ENCODE peak calls at places on chromosomes 16 and 17, in four cellular contexts. J is A549, K is foreskin keratinocyte, X is heart right ventricle. U is an unnamed sample.

GRCh38 chr17:17498606-17499301 is 2.6 kb upstream of the RASD1 start:
- DNase-seq in J (no peak), K (no peak), X (no peak), U (no peak)

GRCh38 chr16:86783626-86784266 is 205.4 kb downstream of the FOXL1 start:
- DNase-seq in J (no peak), K (peak; percentile 43), X (no peak), U (no peak)

GRCh38 chr16:78437352-78437968 is 338.0 kb downstream of the WWOX start:
- DNase-seq in J (peak; percentile 38), K (no peak), X (no peak), U (peak; percentile 2)

GRCh38 chr17:73064084-73064938 is 28.2 kb downstream of the SLC39A11 start:
- DNase-seq in J (no peak), K (no peak), X (no peak), U (no peak)

GRCh38 chr17:70913086-70913485 is 743.8 kb downstream of the KCNJ2 start:
- DNase-seq in J (no peak), K (no peak), X (no peak), U (no peak)

GRCh38 chr16:68070811-68071546 is 14.2 kb upstream of the NFATC3 start:
- DNase-seq in J (no peak), K (no peak), X (no peak), U (no peak)

GRCh38 chr16:48681520-48681919 is 71.5 kb upstream of the N4BP1 start:
- DNase-seq in J (no peak), K (no peak), X (no peak), U (no peak)

GRCh38 chr17:66946251-66946650 is 18.3 kb upstream of the CACNG4 start:
- DNase-seq in J (no peak), K (no peak), X (no peak), U (no peak)

GRCh38 chr16:75550211-75550662 is 5.8 kb downstream of the TMEM231 start:
- DNase-seq in J (peak; percentile 49), K (no peak), X (no peak), U (peak; percentile 52)

GRCh38 chr17:36652716-36653115 is 51.3 kb downstream of the MRM1 start:
- DNase-seq in J (no peak), K (no peak), X (no peak), U (no peak)

GRCh38 chr16:67917852-67918236 is 13.8 kb downstream of the CTRL start:
- DNase-seq in J (peak; percentile 88), K (peak; percentile 72), X (no peak), U (no peak)

GRCh38 chr16:68055395-68055794 is 29.8 kb upstream of the NFATC3 start:
- DNase-seq in J (no peak), K (no peak), X (no peak), U (no peak)

GRCh38 chr17:351436-351713 is 1.2 kb downstream of the RPH3AL start:
- DNase-seq in J (no peak), K (peak; percentile 66), X (no peak), U (no peak)

GRCh38 chr16:1773703-1774455 is 945 bp upstream of the MRPS34 start:
- DNase-seq in J (no peak), K (no peak), X (no peak), U (no peak)

GRCh38 chr17:83128306-83129240 is 49.2 kb downstream of the METRNL start:
- DNase-seq in J (no peak), K (no peak), X (no peak), U (no peak)

GRCh38 chr16:50303041-50303604 is 36.8 kb downstream of the ADCY7 start:
- DNase-seq in J (no peak), K (no peak), X (no peak), U (no peak)

GRCh38 chr16:75112281-75113045 is 4.1 kb downstream of the LDHD start:
- DNase-seq in J (no peak), K (no peak), X (no peak), U (no peak)

GRCh38 chr16:29848420-29849297 is 14.4 kb downstream of the CDIPT start:
- DNase-seq in J (peak; percentile 81), K (no peak), X (peak; percentile 86), U (peak; percentile 63)

GRCh38 chr17:40550608-40551007 is 14.7 kb downstream of the CCR7 start:
- DNase-seq in J (no peak), K (no peak), X (peak; percentile 69), U (no peak)

GRCh38 chr17:21200590-21201301 is 13.2 kb downstream of the TMEM11 start:
- DNase-seq in J (no peak), K (no peak), X (no peak), U (no peak)

GRCh38 chr16:8571061-8571596 is 19.2 kb downstream of the TMEM114 start:
- DNase-seq in J (no peak), K (no peak), X (no peak), U (no peak)

GRCh38 chr16:88064889-88065746 is 113.9 kb downstream of the BANP start:
- DNase-seq in J (no peak), K (no peak), X (no peak), U (no peak)

GRCh38 chr17:4968166-4968915 is 724 bp upstream of the SPAG7 start:
- DNase-seq in J (peak; percentile 38), K (no peak), X (no peak), U (no peak)

GRCh38 chr16:66890796-66891195 is 10.5 kb downstream of the PDP2 start:
- DNase-seq in J (no peak), K (no peak), X (no peak), U (no peak)

GRCh38 chr17:29764217-29764616 is 141.5 kb upstream of the CORO6 start:
- DNase-seq in J (no peak), K (no peak), X (no peak), U (no peak)

GRCh38 chr16:12971216-12971615 is 69.8 kb downstream of the SHISA9 start:
- DNase-seq in J (peak; percentile 15), K (peak; percentile 57), X (no peak), U (no peak)

GRCh38 chr17:512926-513325 is 160.3 kb upstream of the RPH3AL start:
- DNase-seq in J (no peak), K (no peak), X (no peak), U (peak; percentile 31)

GRCh38 chr17:64420143-64420670 is 28.7 kb upstream of the MILR1 start:
- DNase-seq in J (peak; percentile 85), K (no peak), X (no peak), U (peak; percentile 76)

GRCh38 chr17:58083491-58084316 is 485 bp downstream of the DYNLL2 start:
- DNase-seq in J (peak; percentile 65), K (peak; percentile 3), X (peak; percentile 77), U (peak; percentile 43)

GRCh38 chr16:873889-874288 is 73.4 kb upstream of the GNG13 start:
- DNase-seq in J (no peak), K (no peak), X (peak; percentile 6), U (no peak)

GRCh38 chr16:55285586-55285985 is 38.4 kb upstream of the IRX6 start:
- DNase-seq in J (no peak), K (no peak), X (no peak), U (no peak)

GRCh38 chr16:89581045-89581695 is 5.6 kb downstream of the CPNE7 start:
- DNase-seq in J (peak; percentile 82), K (peak; percentile 80), X (no peak), U (peak; percentile 74)

GRCh38 chr17:16026895-16027294 is 27.3 kb downstream of the TTC19 start:
- DNase-seq in J (no peak), K (no peak), X (no peak), U (no peak)

GRCh38 chr16:68079616-68080344 is 5.4 kb upstream of the NFATC3 start:
- DNase-seq in J (no peak), K (no peak), X (peak; percentile 80), U (peak; percentile 63)

GRCh38 chr16:89325861-89326471 is 108.5 kb downstream of the ZNF778 start:
- DNase-seq in J (peak; percentile 66), K (no peak), X (no peak), U (peak; percentile 93)

GRCh38 chr17:40791808-40792436 is 7.8 kb downstream of the KRT28 start:
- DNase-seq in J (peak; percentile 45), K (no peak), X (no peak), U (peak; percentile 59)

DNA sequence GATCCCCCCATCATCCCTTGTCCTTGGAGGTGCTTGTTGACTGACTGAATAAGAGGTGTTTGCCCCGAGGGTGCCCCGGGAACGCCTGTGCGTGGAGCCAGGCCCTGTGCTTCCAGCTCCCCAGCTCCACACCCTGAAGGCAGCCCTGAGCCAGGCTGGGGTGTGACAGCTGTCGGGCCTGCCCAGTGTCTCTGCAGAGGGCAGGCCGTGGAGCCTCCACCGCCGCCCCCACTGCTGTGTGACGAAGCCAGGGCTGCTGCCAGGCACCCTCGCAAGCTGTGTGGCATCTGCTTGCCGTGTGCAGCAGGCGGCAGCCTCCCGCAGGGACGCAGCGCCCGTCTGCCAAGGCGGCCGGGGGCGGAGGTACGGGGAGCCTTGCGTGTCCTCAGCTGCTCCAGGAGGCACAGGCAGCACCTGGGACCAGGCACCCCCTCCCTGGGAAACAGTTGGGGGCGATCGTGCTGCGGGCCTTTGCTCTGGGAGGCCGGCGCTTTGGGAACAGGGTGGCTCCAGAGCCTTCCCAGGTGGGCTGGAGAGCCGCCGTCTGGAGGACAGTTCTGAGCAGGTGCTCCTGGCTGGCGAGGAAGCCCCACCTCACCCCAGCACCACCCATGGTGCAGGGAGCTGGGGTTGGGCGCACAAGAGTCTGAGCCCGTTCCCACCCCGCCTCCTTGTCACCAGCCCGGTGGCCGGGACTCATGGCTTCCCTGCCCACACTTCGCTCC is 26.6 kb downstream of the GSE1 start:
- DNase-seq in J (no peak), K (no peak), X (peak; percentile 80), U (no peak)
- H3K27ac ChIP-seq in J (no peak overlapping the region), K (no peak overlapping the region), X (peak overlapping the region; percentile 53), U (no peak overlapping the region)

GRCh38 chr17:76645481-76645880 is 1.9 kb upstream of the ST6GALNAC1 start:
- DNase-seq in J (no peak), K (no peak), X (no peak), U (no peak)
- H3K27ac ChIP-seq in J (peak overlapping the region; percentile 43), K (no peak overlapping the region), X (no peak overlapping the region), U (no peak overlapping the region)

GRCh38 chr17:50259484-50260324 is 14.6 kb upstream of the TMEM92 start:
- DNase-seq in J (no peak), K (no peak), X (no peak), U (no peak)
- H3K27ac ChIP-seq in J (no peak overlapping the region), K (no peak overlapping the region), X (no peak overlapping the region), U (no peak overlapping the region)

DNA sequence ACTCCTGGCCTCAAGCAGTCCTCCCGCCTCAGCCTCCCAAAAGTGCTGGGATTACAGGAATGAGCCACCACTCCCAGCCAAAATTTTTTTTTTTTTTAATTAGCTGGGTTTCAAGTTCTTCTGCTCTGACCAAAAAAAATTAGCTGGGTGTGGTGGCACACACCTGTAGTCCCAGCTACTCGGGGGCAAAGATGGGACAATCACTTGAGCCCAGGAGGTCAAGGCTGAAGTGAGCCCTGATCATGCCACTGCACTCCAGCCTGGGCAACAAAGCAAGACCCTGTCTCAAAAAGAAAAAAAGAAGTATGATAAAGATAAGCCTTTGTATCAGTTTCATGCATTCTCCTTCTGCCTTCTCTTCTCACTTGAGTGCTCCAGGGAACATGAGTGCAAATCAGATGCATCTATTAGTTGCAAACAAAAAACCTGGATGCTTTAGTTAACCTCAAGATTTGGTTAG is 1.9 kb downstream of the NQO1 start:
- DNase-seq in J (no peak), K (no peak), X (no peak), U (no peak)
- H3K27ac ChIP-seq in J (peak overlapping the region; percentile 99), K (no peak overlapping the region), X (peak overlapping the region; percentile 25), U (no peak overlapping the region)